ENCODE peak calls at places on chromosome 2, in seven cellular contexts. X is body of pancreas, R is tibial nerve, V is right lobe of liver, B is testis, T is breast epithelium, H is IMR-90. J is an unnamed sample.

GRCh38 chr2:70956141-70956540 is 20.4 kb downstream of the ATP6V1B1 start:
- DNase-seq in B (no peak), T (no peak), R (no peak), H (no peak), X (no peak), V (no peak), J (no peak)

GRCh38 chr2:150588210-150588870 is 100.9 kb upstream of the RND3 start:
- DNase-seq in R (no peak), B (no peak), H (no peak), X (no peak), T (no peak), V (no peak), J (no peak)

GRCh38 chr2:66437055-66437454 is 2.1 kb downstream of the MEIS1 start:
- DNase-seq in T (no peak), V (no peak), B (no peak), X (no peak), H (no peak), R (no peak), J (no peak)

GRCh38 chr2:86420913-86421312 is 20.3 kb upstream of the KDM3A start:
- DNase-seq in V (no peak), H (no peak), R (no peak), X (no peak), T (no peak), B (no peak), J (no peak)

GRCh38 chr2:8247905-8248622 is 433.8 kb upstream of the ID2 start:
- DNase-seq in V (no peak), R (peak; percentile 20), X (no peak), T (no peak), B (no peak), H (peak; percentile 6), J (no peak)

GRCh38 chr2:46257476-46257875 is 39.7 kb upstream of the EPAS1 start:
- DNase-seq in V (no peak), B (no peak), T (no peak), X (no peak), H (peak; percentile 78), R (no peak), J (no peak)

GRCh38 chr2:26401739-26402541 is at the start of gene DRC1:
- DNase-seq in B (peak; percentile 90), X (peak; percentile 57), V (peak; percentile 67), T (peak; percentile 55), H (peak; percentile 67), R (no peak), J (peak; percentile 92)

GRCh38 chr2:128437181-128437520 is 118.5 kb upstream of the HS6ST1 start:
- DNase-seq in R (no peak), B (peak; percentile 10), H (no peak), X (peak; percentile 1), V (no peak), T (no peak), J (no peak)

GRCh38 chr2:112794131-112794733 is 9.9 kb upstream of the IL1A start:
- DNase-seq in H (peak; percentile 96), X (peak; percentile 80), V (peak; percentile 57), B (peak; percentile 50), T (no peak), R (no peak), J (peak; percentile 9)

GRCh38 chr2:144162652-144163051 is 357.3 kb downstream of the ZEB2 start:
- DNase-seq in H (no peak), V (no peak), B (peak; percentile 40), R (no peak), T (no peak), X (peak; percentile 57), J (peak; percentile 59)

GRCh38 chr2:75466708-75467311 is 93.9 kb downstream of the EVA1A start:
- DNase-seq in B (peak; percentile 61), R (no peak), T (no peak), X (peak; percentile 64), H (peak; percentile 15), V (no peak), J (peak; percentile 38)

GRCh38 chr2:112183327-112184025 is 45.3 kb downstream of the FBLN7 start:
- DNase-seq in H (peak; percentile 12), R (no peak), T (no peak), X (no peak), B (no peak), V (no peak), J (no peak)

GRCh38 chr2:42823744-42824453 is 31.5 kb upstream of the HAAO start:
- DNase-seq in T (no peak), X (no peak), H (peak; percentile 23), R (no peak), V (no peak), B (no peak), J (no peak)

GRCh38 chr2:56113571-56113970 is 70.2 kb upstream of the CCDC85A start:
- DNase-seq in T (no peak), B (no peak), V (no peak), X (no peak), H (no peak), R (no peak), J (no peak)

GRCh38 chr2:66665124-66665984 is 230.4 kb downstream of the MEIS1 start:
- DNase-seq in B (no peak), H (peak; percentile 65), T (no peak), X (no peak), R (no peak), V (no peak), J (no peak)

GRCh38 chr2:126850951-126851350 is 47.7 kb upstream of the TEX51 start:
- DNase-seq in H (no peak), B (no peak), V (no peak), R (no peak), T (no peak), X (no peak), J (no peak)

GRCh38 chr2:230969673-230970015 is 26.3 kb upstream of the SPATA3 start:
- DNase-seq in B (no peak), T (no peak), R (no peak), X (no peak), V (no peak), H (no peak), J (no peak)

GRCh38 chr2:3476386-3477033 is 42.8 kb downstream of the ADI1 start:
- DNase-seq in V (no peak), R (no peak), T (no peak), B (peak; percentile 79), X (no peak), H (peak; percentile 59), J (no peak)

GRCh38 chr2:200618590-200619021 is 32.8 kb downstream of the AOX1 start:
- DNase-seq in R (no peak), B (peak; percentile 26), V (no peak), H (peak; percentile 78), T (no peak), X (no peak), J (no peak)

GRCh38 chr2:73701968-73702665 is 35.0 kb downstream of the TPRKB start:
- DNase-seq in R (no peak), T (no peak), X (peak; percentile 49), H (no peak), B (peak; percentile 47), V (peak; percentile 83), J (no peak)

GRCh38 chr2:223669453-223670225 is 67.5 kb upstream of the SCG2 start:
- DNase-seq in X (no peak), R (no peak), B (no peak), T (no peak), H (peak; percentile 60), V (no peak), J (no peak)

GRCh38 chr2:135633582-135633981 is 102.3 kb downstream of the R3HDM1 start:
- DNase-seq in T (no peak), V (no peak), X (no peak), R (no peak), H (no peak), B (no peak), J (no peak)

GRCh38 chr2:23480991-23481797 is 96.2 kb downstream of the KLHL29 start:
- DNase-seq in R (no peak), H (peak; percentile 90), B (no peak), T (no peak), V (no peak), X (peak; percentile 76), J (no peak)

DNA sequence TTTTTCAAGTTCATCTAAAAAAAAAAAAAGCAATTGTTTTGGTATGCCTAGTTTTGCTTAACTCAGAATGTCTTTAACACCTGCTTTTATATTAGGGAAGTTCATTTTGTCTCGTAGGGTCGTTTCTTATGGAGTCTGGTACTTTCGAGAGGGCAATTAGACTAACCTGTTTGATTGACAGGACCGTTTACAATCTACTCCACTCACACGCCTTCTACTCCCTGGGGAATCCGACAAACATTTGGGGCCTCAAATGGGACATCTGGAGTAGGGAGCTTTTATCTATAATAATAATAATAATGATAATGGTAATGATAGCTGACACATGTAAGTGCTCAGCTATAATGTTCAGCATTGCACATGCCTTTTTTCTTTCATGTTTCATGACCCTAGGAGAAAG is 261.6 kb upstream of the RASGRP3 start:
- DNase-seq in B (no peak), T (no peak), V (no peak), X (no peak), H (no peak), R (no peak), J (no peak)
- H3K27ac ChIP-seq in B (no peak overlapping the region), T (no peak overlapping the region), V (no peak overlapping the region), X (no peak overlapping the region), H (peak overlapping the region; percentile 76), R (peak overlapping the region; percentile 53), J (no peak overlapping the region)

GRCh38 chr2:25323042-25323514 is 18.6 kb downstream of the DNMT3A start:
- DNase-seq in V (no peak), X (no peak), T (no peak), R (no peak), H (peak; percentile 45), B (peak; percentile 50), J (no peak)
- TF ChIP-seq POLR2A in V (no peak), X (no peak), T (no peak), R (no peak), H (no peak), B (no peak), J (no peak)

GRCh38 chr2:114537777-114538176 is 95.3 kb downstream of the DPP10 start:
- DNase-seq in R (no peak), T (no peak), V (no peak), B (no peak), X (no peak), H (no peak), J (no peak)

GRCh38 chr2:114534728-114535084 is 92.3 kb downstream of the DPP10 start:
- DNase-seq in H (no peak), T (no peak), V (no peak), X (no peak), R (no peak), B (no peak), J (no peak)

DNA sequence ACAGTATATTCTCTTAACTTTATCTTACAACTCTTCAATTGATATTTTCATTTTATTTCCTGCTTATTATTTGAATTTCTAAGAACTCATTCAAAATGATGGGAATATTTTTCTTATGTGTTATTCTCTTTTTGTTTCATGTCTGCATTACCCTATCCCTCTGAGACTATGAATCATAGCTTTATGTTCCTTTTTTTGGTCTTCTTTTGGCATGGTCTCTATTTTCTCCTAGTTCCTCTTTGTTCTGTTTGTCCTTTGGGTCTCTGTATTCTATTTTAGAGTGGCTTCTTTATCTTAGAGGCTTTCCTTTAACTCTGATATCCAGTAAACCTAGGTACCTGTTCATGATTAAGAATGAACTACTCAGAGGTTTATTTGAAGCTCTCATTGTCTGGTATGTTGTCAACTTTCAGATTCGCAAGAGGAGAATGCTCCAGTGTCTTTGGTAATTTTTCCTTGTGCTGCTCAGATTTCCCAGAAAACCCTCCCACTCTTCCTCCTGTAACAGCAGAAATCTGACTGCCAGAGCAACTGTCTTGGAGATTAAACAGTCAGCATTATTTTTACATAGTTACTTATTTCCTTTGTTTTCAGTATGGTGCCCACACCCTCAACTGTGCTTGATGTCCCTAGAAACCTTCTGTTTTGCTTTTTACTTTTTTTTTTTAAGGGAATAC is 91.7 kb downstream of the DPP10 start:
- DNase-seq in T (no peak), H (no peak), V (no peak), X (no peak), B (peak; percentile 21), R (no peak), J (no peak)
- H3K27ac ChIP-seq in T (no peak overlapping the region), H (no peak overlapping the region), V (no peak overlapping the region), X (no peak overlapping the region), B (no peak overlapping the region), R (no peak overlapping the region), J (no peak overlapping the region)

GRCh38 chr2:240717181-240717641 is 25.5 kb downstream of the AQP12A start:
- DNase-seq in H (no peak), R (no peak), X (no peak), T (no peak), V (no peak), B (no peak), J (no peak)
- TF ChIP-seq POLR2A in H (no peak), R (no peak), X (no peak), T (no peak), V (no peak), B (no peak), J (no peak)

J was measured in thyroid gland.